ENCODE peak calls at places on chromosomes 12 and 14, in four cellular contexts. One of them, this sample, is unnamed.

GRCh38 chr12:132506730-132507538 is 17.0 kb downstream of the FBRSL1 start:
- DNase-seq in GM23338: no peak
- DNase-seq in kidney tubule cell: peak; percentile 57
- DNase-seq in NCI-H2029: peak; percentile 6
- DNase-seq in this sample: no peak

GRCh38 chr12:1318327-1319031 is 275.9 kb downstream of the FBXL14 start:
- DNase-seq in GM23338: peak; percentile 48
- DNase-seq in kidney tubule cell: peak; percentile 17
- DNase-seq in NCI-H2029: peak; percentile 66
- DNase-seq in this sample: peak; percentile 62

GRCh38 chr12:108576660-108577234 is 14.4 kb downstream of the ISCU start:
- DNase-seq in GM23338: no peak
- DNase-seq in kidney tubule cell: peak; percentile 58
- DNase-seq in NCI-H2029: no peak
- DNase-seq in this sample: no peak

GRCh38 chr12:70609739-70610491 is 27.3 kb downstream of the PTPRB start:
- DNase-seq in GM23338: peak; percentile 58
- DNase-seq in kidney tubule cell: peak; percentile 55
- DNase-seq in NCI-H2029: no peak
- DNase-seq in this sample: peak; percentile 44

GRCh38 chr12:101021911-101022388 is 188.1 kb downstream of the SLC5A8 start:
- DNase-seq in GM23338: no peak
- DNase-seq in kidney tubule cell: peak; percentile 95
- DNase-seq in NCI-H2029: no peak
- DNase-seq in this sample: peak; percentile 77

GRCh38 chr12:12807970-12808702 is 5.0 kb upstream of the DDX47 start:
- DNase-seq in GM23338: no peak
- DNase-seq in kidney tubule cell: no peak
- DNase-seq in NCI-H2029: peak; percentile 78
- DNase-seq in this sample: peak; percentile 56

GRCh38 chr12:120117961-120118709 is 1.6 kb upstream of the RAB35 start:
- DNase-seq in GM23338: peak; percentile 89
- DNase-seq in kidney tubule cell: peak; percentile 64
- DNase-seq in NCI-H2029: no peak
- DNase-seq in this sample: peak; percentile 71

GRCh38 chr12:84661732-84662326 is 250.8 kb downstream of the SLC6A15 start:
- DNase-seq in GM23338: no peak
- DNase-seq in kidney tubule cell: no peak
- DNase-seq in NCI-H2029: no peak
- DNase-seq in this sample: peak; percentile 55

GRCh38 chr12:50986961-50987737 is 34.8 kb downstream of the HIGD1C start:
- DNase-seq in GM23338: peak; percentile 83
- DNase-seq in kidney tubule cell: peak; percentile 40
- DNase-seq in NCI-H2029: no peak
- DNase-seq in this sample: peak; percentile 64

GRCh38 chr14:99117671-99118045 is 154.3 kb downstream of the BCL11B start:
- DNase-seq in GM23338: no peak
- DNase-seq in kidney tubule cell: no peak
- DNase-seq in NCI-H2029: no peak
- DNase-seq in this sample: no peak

GRCh38 chr12:107512391-107512790 is 173.2 kb upstream of the PWP1 start:
- DNase-seq in GM23338: no peak
- DNase-seq in kidney tubule cell: no peak
- DNase-seq in NCI-H2029: no peak
- DNase-seq in this sample: no peak

GRCh38 chr12:563250-563781 is 99.9 kb downstream of the NINJ2 start:
- DNase-seq in GM23338: no peak
- DNase-seq in kidney tubule cell: no peak
- DNase-seq in NCI-H2029: no peak
- DNase-seq in this sample: no peak

GRCh38 chr14:76486251-76486743 is 110.4 kb downstream of the ESRRB start:
- DNase-seq in GM23338: no peak
- DNase-seq in kidney tubule cell: no peak
- DNase-seq in NCI-H2029: peak; percentile 37
- DNase-seq in this sample: no peak

GRCh38 chr14:52949249-52949648 is 1.6 kb downstream of the FERMT2 start:
- DNase-seq in GM23338: no peak
- DNase-seq in kidney tubule cell: no peak
- DNase-seq in NCI-H2029: no peak
- DNase-seq in this sample: no peak

GRCh38 chr12:452667-453210 is 7.0 kb upstream of the B4GALNT3 start:
- DNase-seq in GM23338: no peak
- DNase-seq in kidney tubule cell: no peak
- DNase-seq in NCI-H2029: no peak
- DNase-seq in this sample: no peak

GRCh38 chr12:99979471-99979870 is 5.3 kb downstream of the ANKS1B start:
- DNase-seq in GM23338: no peak
- DNase-seq in kidney tubule cell: no peak
- DNase-seq in NCI-H2029: no peak
- DNase-seq in this sample: no peak

GRCh38 chr14:53668861-53669260 is 287.8 kb downstream of the BMP4 start:
- DNase-seq in GM23338: no peak
- DNase-seq in kidney tubule cell: no peak
- DNase-seq in NCI-H2029: no peak
- DNase-seq in this sample: no peak

GRCh38 chr12:15540469-15540872 is 218.2 kb downstream of the PTPRO start:
- DNase-seq in GM23338: no peak
- DNase-seq in kidney tubule cell: peak; percentile 48
- DNase-seq in NCI-H2029: no peak
- DNase-seq in this sample: no peak

GRCh38 chr12:63895841-63896240 is 51.3 kb downstream of the SRGAP1 start:
- DNase-seq in GM23338: no peak
- DNase-seq in kidney tubule cell: no peak
- DNase-seq in NCI-H2029: no peak
- DNase-seq in this sample: no peak

GRCh38 chr14:99707921-99708320 is 23.8 kb downstream of the CYP46A1 start:
- DNase-seq in GM23338: no peak
- DNase-seq in kidney tubule cell: no peak
- DNase-seq in NCI-H2029: no peak
- DNase-seq in this sample: no peak

GRCh38 chr12:57899010-57899662 is 42.2 kb upstream of the ATP23 start:
- DNase-seq in GM23338: no peak
- DNase-seq in kidney tubule cell: peak; percentile 72
- DNase-seq in NCI-H2029: peak; percentile 69
- DNase-seq in this sample: peak; percentile 70

GRCh38 chr12:89280833-89281533 is 71.3 kb downstream of the DUSP6 start:
- DNase-seq in GM23338: no peak
- DNase-seq in kidney tubule cell: no peak
- DNase-seq in NCI-H2029: no peak
- DNase-seq in this sample: peak; percentile 29

GRCh38 chr14:94112513-94113060 is 2.1 kb downstream of the IFI27 start:
- DNase-seq in GM23338: no peak
- DNase-seq in kidney tubule cell: no peak
- DNase-seq in NCI-H2029: no peak
- DNase-seq in this sample: no peak

GRCh38 chr14:71711619-71712018 is 220.6 kb upstream of the RGS6 start:
- DNase-seq in GM23338: no peak
- DNase-seq in kidney tubule cell: peak; percentile 64
- DNase-seq in NCI-H2029: no peak
- DNase-seq in this sample: peak; percentile 62

GRCh38 chr12:34198924-34199323 is 176.6 kb downstream of the ALG10 start:
- DNase-seq in GM23338: no peak
- DNase-seq in kidney tubule cell: no peak
- DNase-seq in NCI-H2029: no peak
- DNase-seq in this sample: no peak

GRCh38 chr14:100108840-100109593 is 43.8 kb downstream of the EVL start:
- DNase-seq in GM23338: no peak
- DNase-seq in kidney tubule cell: no peak
- DNase-seq in NCI-H2029: no peak
- DNase-seq in this sample: no peak

GRCh38 chr12:77847665-77848431 is 17.2 kb downstream of the NAV3 start:
- DNase-seq in GM23338: no peak
- DNase-seq in kidney tubule cell: peak; percentile 77
- DNase-seq in NCI-H2029: no peak
- DNase-seq in this sample: peak; percentile 91

GRCh38 chr12:50241178-50241577 is 42.1 kb downstream of the LIMA1 start:
- DNase-seq in GM23338: no peak
- DNase-seq in kidney tubule cell: no peak
- DNase-seq in NCI-H2029: peak; percentile 62
- DNase-seq in this sample: peak; percentile 82

GRCh38 chr12:95859947-95860850 is 1.4 kb downstream of the SNRPF start:
- DNase-seq in GM23338: no peak
- DNase-seq in kidney tubule cell: peak; percentile 9
- DNase-seq in NCI-H2029: no peak
- DNase-seq in this sample: no peak

GRCh38 chr14:101193126-101193844 is 289.8 kb upstream of the RTL1 start:
- DNase-seq in GM23338: no peak
- DNase-seq in kidney tubule cell: no peak
- DNase-seq in NCI-H2029: no peak
- DNase-seq in this sample: no peak

GRCh38 chr14:84303140-84303539 is 1226.8 kb upstream of the FLRT2 start:
- DNase-seq in GM23338: no peak
- DNase-seq in kidney tubule cell: no peak
- DNase-seq in NCI-H2029: no peak
- DNase-seq in this sample: no peak

GRCh38 chr12:3777206-3777809 is 24.4 kb upstream of the CRACR2A start:
- DNase-seq in GM23338: peak; percentile 79
- DNase-seq in kidney tubule cell: peak; percentile 61
- DNase-seq in NCI-H2029: peak; percentile 41
- DNase-seq in this sample: peak; percentile 64

This sample was measured in PC-3.